ENCODE peak calls at places on chromosomes 11 and 22, in four cellular contexts. One of them, this sample, is unnamed. For H3K4me1, the result is how much of the 10 kb centered on the place peaks cover.

GRCh38 chr22:25064894-25065560 is 112.5 kb downstream of the KIAA1671 start:
- DNase-seq in heart left ventricle: no peak
- DNase-seq in mucosa of descending colon: no peak
- DNase-seq in GM23248: no peak
- DNase-seq in this sample: no peak

GRCh38 chr22:48520888-48521600 is 1306.6 kb downstream of the BRD1 start:
- DNase-seq in mucosa of descending colon: no peak
- DNase-seq in GM23248: no peak
- DNase-seq in heart left ventricle: no peak
- DNase-seq in this sample: no peak

GRCh38 chr11:118152552-118153471 is at the start of gene SCN4B:
- DNase-seq in mucosa of descending colon: peak
- DNase-seq in GM23248: peak
- DNase-seq in heart left ventricle: peak
- DNase-seq in this sample: no peak

GRCh38 chr11:122414406-122415018 is 241.0 kb upstream of the UBASH3B start:
- DNase-seq in GM23248: no peak
- DNase-seq in mucosa of descending colon: no peak
- DNase-seq in heart left ventricle: no peak
- DNase-seq in this sample: no peak

GRCh38 chr11:126090452-126090851 is 27.8 kb upstream of the CDON start:
- DNase-seq in heart left ventricle: no peak
- DNase-seq in GM23248: no peak
- DNase-seq in mucosa of descending colon: no peak
- DNase-seq in this sample: no peak

GRCh38 chr11:86696004-86696403 is 23.6 kb upstream of the ME3 start:
- DNase-seq in heart left ventricle: no peak
- DNase-seq in mucosa of descending colon: no peak
- DNase-seq in GM23248: peak
- DNase-seq in this sample: no peak

GRCh38 chr11:79431535-79431934 is 9.3 kb downstream of the TENM4 start:
- DNase-seq in heart left ventricle: no peak
- DNase-seq in GM23248: peak
- DNase-seq in mucosa of descending colon: no peak
- DNase-seq in this sample: no peak

GRCh38 chr11:123299721-123300120 is 104.7 kb upstream of the CLMP start:
- DNase-seq in heart left ventricle: peak
- DNase-seq in mucosa of descending colon: no peak
- DNase-seq in GM23248: no peak
- DNase-seq in this sample: no peak

GRCh38 chr11:96154802-96155520 is 188.0 kb downstream of the MAML2 start:
- DNase-seq in mucosa of descending colon: no peak
- DNase-seq in heart left ventricle: no peak
- DNase-seq in GM23248: peak
- DNase-seq in this sample: no peak

GRCh38 chr11:96155627-96156378 is 187.2 kb downstream of the MAML2 start:
- DNase-seq in heart left ventricle: peak
- DNase-seq in mucosa of descending colon: peak
- DNase-seq in GM23248: peak
- DNase-seq in this sample: peak

GRCh38 chr11:96157517-96157873 is 185.5 kb downstream of the MAML2 start:
- DNase-seq in GM23248: no peak
- DNase-seq in mucosa of descending colon: no peak
- DNase-seq in heart left ventricle: no peak
- DNase-seq in this sample: no peak

GRCh38 chr11:96158126-96158525 is 184.9 kb downstream of the MAML2 start:
- DNase-seq in heart left ventricle: no peak
- DNase-seq in mucosa of descending colon: no peak
- DNase-seq in GM23248: no peak
- DNase-seq in this sample: no peak

GRCh38 chr11:96156379-96156722 is 186.6 kb downstream of the MAML2 start:
- DNase-seq in heart left ventricle: no peak
- DNase-seq in GM23248: peak
- DNase-seq in mucosa of descending colon: peak
- DNase-seq in this sample: no peak
- H3K4me1 ChIP-seq in heart left ventricle: half or more
- H3K4me1 ChIP-seq in GM23248: half or more
- H3K4me1 ChIP-seq in mucosa of descending colon: under half
- H3K4me1 ChIP-seq in this sample: under half

DNA sequence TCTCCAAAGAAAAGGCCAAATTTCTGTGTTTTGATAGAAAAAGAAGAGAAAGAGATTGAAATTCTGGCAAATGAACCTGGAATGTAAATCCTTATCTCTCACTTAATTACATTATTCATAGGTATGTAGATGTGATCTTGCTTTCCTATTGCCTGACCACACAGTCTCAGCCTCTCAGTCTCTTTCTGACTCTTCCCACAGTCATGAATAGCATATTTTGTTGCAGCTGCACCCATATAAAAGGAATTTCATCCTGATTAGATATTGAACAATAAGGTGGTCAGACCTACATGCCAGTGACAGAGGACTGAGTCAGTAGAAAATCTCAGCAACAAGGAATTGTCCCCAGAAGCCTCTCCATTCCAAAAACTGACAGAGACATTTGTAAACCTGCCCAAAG is 62.9 kb upstream of the LRRC4C start:
- DNase-seq in GM23248: peak
- DNase-seq in heart left ventricle: no peak
- DNase-seq in mucosa of descending colon: no peak
- DNase-seq in this sample: no peak
- H3K4me1 ChIP-seq in GM23248: under half
- H3K4me1 ChIP-seq in heart left ventricle: under half
- H3K4me1 ChIP-seq in mucosa of descending colon: under half
- H3K4me1 ChIP-seq in this sample: under half

GRCh38 chr22:16957781-16958180 is 50.2 kb downstream of the GAB4 start:
- DNase-seq in heart left ventricle: no peak
- DNase-seq in mucosa of descending colon: no peak
- DNase-seq in GM23248: no peak
- DNase-seq in this sample: no peak

GRCh38 chr22:16960220-16960883 is 47.7 kb downstream of the GAB4 start:
- DNase-seq in mucosa of descending colon: no peak
- DNase-seq in heart left ventricle: no peak
- DNase-seq in GM23248: no peak
- DNase-seq in this sample: no peak

GRCh38 chr22:16958475-16958874 is 49.5 kb downstream of the GAB4 start:
- DNase-seq in GM23248: no peak
- DNase-seq in heart left ventricle: no peak
- DNase-seq in mucosa of descending colon: no peak
- DNase-seq in this sample: no peak

GRCh38 chr22:16960884-16961249 is 47.2 kb downstream of the GAB4 start:
- DNase-seq in mucosa of descending colon: no peak
- DNase-seq in GM23248: no peak
- DNase-seq in heart left ventricle: no peak
- DNase-seq in this sample: no peak

DNA sequence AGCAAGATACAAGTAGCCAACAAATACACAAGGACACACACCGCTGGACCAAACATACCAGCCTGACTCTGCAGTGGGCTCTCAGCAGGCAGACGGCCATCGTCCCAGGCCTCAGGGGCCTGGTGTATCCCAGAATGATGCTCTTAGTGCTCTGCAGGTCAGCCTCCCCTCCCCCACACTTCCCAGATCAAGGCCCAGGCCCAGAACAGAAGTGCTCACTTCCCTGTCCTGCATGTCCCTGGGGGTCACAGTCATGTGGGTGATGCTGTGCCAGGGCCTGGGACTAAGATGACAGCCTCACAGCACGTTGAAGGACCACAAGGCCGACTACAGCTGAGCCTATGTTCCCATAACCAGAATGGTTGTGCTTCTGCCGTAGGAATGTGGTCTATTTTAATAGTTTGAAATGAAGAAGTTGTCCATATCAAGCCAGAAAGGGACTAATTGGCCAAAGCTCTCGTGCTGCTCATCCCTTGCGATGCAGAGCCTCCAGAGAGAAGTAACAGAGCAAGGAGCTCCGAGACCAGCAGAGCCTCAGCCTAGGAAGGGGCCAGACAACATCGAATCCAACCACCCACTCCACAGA is 48.6 kb downstream of the GAB4 start:
- DNase-seq in GM23248: no peak
- DNase-seq in mucosa of descending colon: no peak
- DNase-seq in heart left ventricle: no peak
- DNase-seq in this sample: no peak
- H3K4me1 ChIP-seq in GM23248: under half
- H3K4me1 ChIP-seq in mucosa of descending colon: under half
- H3K4me1 ChIP-seq in heart left ventricle: under half
- H3K4me1 ChIP-seq in this sample: under half

DNA sequence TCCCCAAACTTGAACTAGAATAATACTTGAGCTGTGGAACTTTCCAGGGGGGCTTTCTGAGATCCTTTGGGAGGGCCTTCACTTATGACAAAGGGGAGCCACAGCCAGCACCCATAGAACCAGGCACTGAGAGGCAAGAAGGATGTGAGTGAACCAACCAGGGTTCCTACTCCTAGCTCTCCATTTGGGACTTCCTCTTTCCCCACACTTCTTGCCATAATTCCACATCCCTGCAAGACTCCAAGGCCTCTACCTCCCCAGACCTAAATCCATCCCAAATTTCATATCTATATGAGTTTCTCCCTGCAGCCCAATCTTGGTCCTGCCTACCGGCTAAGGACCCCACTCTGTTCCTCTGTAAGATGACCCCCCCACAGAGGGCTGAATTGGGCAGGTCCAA is 31.5 kb downstream of the NRXN2 start:
- DNase-seq in heart left ventricle: no peak
- DNase-seq in GM23248: no peak
- DNase-seq in mucosa of descending colon: no peak
- DNase-seq in this sample: no peak
- H3K4me1 ChIP-seq in heart left ventricle: under half
- H3K4me1 ChIP-seq in GM23248: under half
- H3K4me1 ChIP-seq in mucosa of descending colon: under half
- H3K4me1 ChIP-seq in this sample: under half

DNA sequence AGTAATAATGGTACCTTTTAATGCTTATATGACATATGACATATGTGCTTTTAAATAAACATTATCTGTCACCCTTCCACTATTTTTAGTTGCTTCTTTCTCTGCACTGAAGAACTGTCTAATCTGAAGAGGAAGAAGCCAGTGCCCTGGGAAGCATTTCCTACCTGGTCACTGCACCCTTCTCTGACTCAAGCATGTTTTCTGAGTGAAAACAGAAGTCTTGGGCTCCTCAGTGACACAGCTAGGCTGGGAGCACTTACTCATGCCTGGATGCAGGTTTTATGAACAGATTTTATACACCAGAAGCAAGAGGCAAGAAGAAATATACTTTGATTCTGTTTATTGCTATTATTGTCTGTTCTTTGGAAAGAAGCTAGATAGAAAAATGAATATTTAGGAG is 388.3 kb upstream of the CCDC90B start:
- DNase-seq in mucosa of descending colon: no peak
- DNase-seq in GM23248: peak
- DNase-seq in heart left ventricle: no peak
- DNase-seq in this sample: no peak
- H3K4me1 ChIP-seq in mucosa of descending colon: under half
- H3K4me1 ChIP-seq in GM23248: under half
- H3K4me1 ChIP-seq in heart left ventricle: under half
- H3K4me1 ChIP-seq in this sample: under half

DNA sequence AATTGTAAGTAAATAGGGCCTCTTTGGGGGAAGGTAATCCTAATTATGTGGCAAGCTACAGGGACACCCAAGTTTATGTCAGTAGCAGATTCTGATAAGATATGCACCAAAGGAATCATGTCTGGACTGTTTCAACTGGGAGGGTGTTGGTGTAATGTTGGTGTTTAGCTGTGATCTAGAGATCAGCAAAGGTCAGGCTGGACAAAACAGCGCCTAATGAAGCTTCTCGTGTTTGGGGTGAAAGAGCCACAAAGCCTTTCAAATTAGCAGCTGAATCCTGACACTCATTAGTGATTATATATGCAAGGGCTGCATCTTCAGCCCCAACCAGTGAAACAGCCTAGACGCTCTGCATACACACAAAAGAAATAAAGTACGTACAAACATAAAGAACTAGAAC is 106.3 kb downstream of the MPPED2 start:
- DNase-seq in GM23248: no peak
- DNase-seq in heart left ventricle: no peak
- DNase-seq in mucosa of descending colon: no peak
- DNase-seq in this sample: no peak
- H3K4me1 ChIP-seq in GM23248: under half
- H3K4me1 ChIP-seq in heart left ventricle: half or more
- H3K4me1 ChIP-seq in mucosa of descending colon: under half
- H3K4me1 ChIP-seq in this sample: under half

DNA sequence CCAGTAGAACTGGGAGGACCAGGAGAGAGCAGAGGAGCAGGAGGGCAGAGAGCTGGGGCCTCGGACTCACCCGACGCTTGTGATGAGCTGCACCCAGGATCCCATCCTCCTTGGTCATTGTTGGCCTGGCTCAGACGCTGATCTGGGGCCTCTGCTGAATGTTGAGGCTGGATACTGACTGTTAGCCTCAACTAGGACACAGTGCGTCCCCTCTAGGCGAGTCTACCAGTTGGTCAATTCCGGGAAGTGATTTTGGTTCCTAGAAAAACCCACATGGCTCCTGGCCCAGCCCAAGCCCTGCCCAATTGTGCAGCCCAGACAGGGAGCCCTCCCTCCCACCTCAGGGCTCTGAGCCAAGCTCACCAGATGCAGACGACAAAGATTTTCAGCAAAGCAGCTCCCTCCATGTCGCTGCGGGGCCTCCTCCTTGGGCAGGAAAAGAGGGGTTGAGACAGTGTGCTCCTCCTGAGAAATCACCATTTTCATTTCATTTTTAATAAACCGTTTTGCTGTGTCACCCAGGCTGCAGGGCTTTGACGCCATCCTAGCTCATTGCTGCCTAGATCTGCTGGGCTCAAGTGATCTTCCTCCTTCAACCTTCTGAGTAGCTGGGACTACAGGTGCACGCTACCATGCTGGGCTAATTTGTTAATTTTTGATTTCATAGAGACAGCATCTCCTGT is at the start of gene APOL4:
- DNase-seq in GM23248: peak
- DNase-seq in heart left ventricle: peak
- DNase-seq in mucosa of descending colon: peak
- DNase-seq in this sample: no peak
- H3K4me1 ChIP-seq in GM23248: under half
- H3K4me1 ChIP-seq in heart left ventricle: half or more
- H3K4me1 ChIP-seq in mucosa of descending colon: under half
- H3K4me1 ChIP-seq in this sample: under half

GRCh38 chr11:73465019-73465675 is 88.9 kb downstream of the RELT start:
- DNase-seq in heart left ventricle: no peak
- DNase-seq in mucosa of descending colon: no peak
- DNase-seq in GM23248: peak
- DNase-seq in this sample: no peak
- H3K4me1 ChIP-seq in heart left ventricle: half or more
- H3K4me1 ChIP-seq in mucosa of descending colon: under half
- H3K4me1 ChIP-seq in GM23248: under half
- H3K4me1 ChIP-seq in this sample: under half

DNA sequence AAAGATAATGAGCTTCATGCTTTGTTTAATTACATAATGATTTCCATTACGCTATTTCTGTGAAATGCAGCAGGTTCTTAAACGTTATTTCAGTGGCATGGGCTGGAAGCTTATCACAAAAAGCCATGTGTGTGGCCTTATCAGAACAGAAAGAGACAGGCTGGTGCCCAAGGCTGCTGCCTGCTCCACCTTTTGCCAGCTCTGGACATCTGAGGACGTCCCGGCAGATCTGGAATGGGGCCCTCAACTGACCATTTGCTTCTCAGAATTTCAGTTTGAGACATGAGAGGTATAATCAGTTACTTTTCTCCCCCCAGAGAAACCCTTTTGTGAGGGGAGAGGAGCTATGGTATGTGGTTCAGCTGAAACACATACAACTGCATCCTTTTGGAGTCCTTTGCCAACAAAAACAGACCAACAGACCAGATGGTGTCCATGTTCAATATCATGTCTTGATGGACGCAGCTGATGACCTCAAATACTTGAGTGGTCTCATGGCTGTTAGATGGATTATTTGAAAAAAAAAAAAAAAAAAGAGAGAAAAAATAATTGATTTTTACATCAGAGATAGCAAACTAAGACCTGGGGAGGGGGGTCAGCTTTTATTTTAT is 8.6 kb downstream of the CDPF1 start:
- DNase-seq in heart left ventricle: no peak
- DNase-seq in mucosa of descending colon: no peak
- DNase-seq in GM23248: no peak
- DNase-seq in this sample: no peak
- H3K4me1 ChIP-seq in heart left ventricle: half or more
- H3K4me1 ChIP-seq in mucosa of descending colon: under half
- H3K4me1 ChIP-seq in GM23248: under half
- H3K4me1 ChIP-seq in this sample: under half

This sample was measured in RWPE2.